ENCODE peak calls at places on chromosomes 1 and 21, in five cellular contexts. J is activated T-helper 17 cell treated with anti-CD3 and anti-CD28 coated beads, Interleukin-2, amount 50 U/mL, for 72 hours; Q is Right ventricle myocardium superior; U is Right ventricle myocardium inferior; C is activated CD8-positive, alpha-beta T cell treated with anti-CD3 and anti-CD28 coated beads for 36 hours. F is an unnamed sample.

GRCh38 chr1:155466996-155467395 is 95.6 kb downstream of the ASH1L start:
- ATAC-seq in J (peak), Q (peak), U (no peak), C (no peak), F (peak)

GRCh38 chr1:199490804-199491527 is 536.5 kb upstream of the NR5A2 start:
- ATAC-seq in J (no peak), Q (no peak), U (no peak), C (no peak), F (no peak)

GRCh38 chr1:21296509-21297354 is 6.5 kb upstream of the ECE1 start:
- ATAC-seq in J (no peak), Q (no peak), U (no peak), C (no peak), F (no peak)

GRCh38 chr1:40053138-40053887 is 12.8 kb downstream of the CAP1 start:
- ATAC-seq in J (no peak), Q (peak), U (no peak), C (no peak), F (no peak)

GRCh38 chr1:27564710-27565649 is 39.0 kb downstream of the AHDC1 start:
- ATAC-seq in J (no peak), Q (peak), U (no peak), C (no peak), F (no peak)

GRCh38 chr1:13492711-13493110 is 21.1 kb downstream of the LRRC38 start:
- ATAC-seq in J (no peak), Q (peak), U (no peak), C (no peak), F (no peak)

GRCh38 chr1:119937198-119937597 is 40.9 kb upstream of the ADAM30 start:
- ATAC-seq in J (no peak), Q (no peak), U (no peak), C (no peak), F (no peak)

GRCh38 chr1:146051452-146051852 is 29.9 kb upstream of the HJV start:
- ATAC-seq in J (no peak), Q (peak), U (peak), C (no peak), F (peak)

GRCh38 chr1:11862890-11863289 is 4.1 kb upstream of the NPPB start:
- ATAC-seq in J (no peak), Q (no peak), U (no peak), C (no peak), F (no peak)

GRCh38 chr1:45009956-45010854 is 919 bp downstream of the HECTD3 start:
- ATAC-seq in J (no peak), Q (no peak), U (no peak), C (no peak), F (no peak)

GRCh38 chr1:153912349-153912748 is 10.4 kb downstream of the GATAD2B start:
- ATAC-seq in J (no peak), Q (no peak), U (no peak), C (no peak), F (no peak)

GRCh38 chr21:25506268-25506667 is 101.0 kb downstream of the MRPL39 start:
- ATAC-seq in J (no peak), Q (no peak), U (no peak), C (no peak), F (no peak)

GRCh38 chr1:183291216-183291762 is 105.2 kb downstream of the LAMC2 start:
- ATAC-seq in J (no peak), Q (no peak), U (no peak), C (no peak), F (no peak)

GRCh38 chr1:10778640-10779039 is 17.8 kb downstream of the CASZ1 start:
- ATAC-seq in J (no peak), Q (no peak), U (no peak), C (no peak), F (no peak)

GRCh38 chr1:193799948-193800690 is 613.7 kb upstream of the B3GALT2 start:
- ATAC-seq in J (peak), Q (no peak), U (no peak), C (peak), F (no peak)

GRCh38 chr1:211598514-211598913 is 19.6 kb upstream of the SLC30A1 start:
- ATAC-seq in J (no peak), Q (no peak), U (no peak), C (no peak), F (no peak)

GRCh38 chr1:178619104-178619503 is 105.9 kb upstream of the RALGPS2 start:
- ATAC-seq in J (no peak), Q (no peak), U (no peak), C (no peak), F (no peak)

GRCh38 chr1:16013908-16014258 is 4.0 kb downstream of the HSPB7 start:
- ATAC-seq in J (no peak), Q (peak), U (no peak), C (no peak), F (no peak)

GRCh38 chr1:24415910-24416665 is 486 bp downstream of the NIPAL3 start:
- ATAC-seq in J (peak), Q (peak), U (peak), C (no peak), F (peak)

GRCh38 chr1:27883536-27884181 is 11.3 kb downstream of the THEMIS2 start:
- ATAC-seq in J (no peak), Q (no peak), U (no peak), C (no peak), F (no peak)

GRCh38 chr1:245113649-245114048 is 41.1 kb upstream of the KIF26B start:
- ATAC-seq in J (no peak), Q (no peak), U (no peak), C (no peak), F (no peak)

GRCh38 chr1:205929812-205930577 is 13.3 kb downstream of the SLC26A9 start:
- ATAC-seq in J (no peak), Q (no peak), U (no peak), C (no peak), F (no peak)

GRCh38 chr1:168692472-168692871 is 36.5 kb downstream of the DPT start:
- ATAC-seq in J (no peak), Q (no peak), U (no peak), C (no peak), F (no peak)

GRCh38 chr1:64265141-64265540 is 61.7 kb downstream of the UBE2U start:
- ATAC-seq in J (no peak), Q (no peak), U (no peak), C (no peak), F (no peak)

F was measured in gastroesophageal sphincter.